ENCODE peak calls at places on chromosomes 7 and 10, in nine cellular contexts. V is HepG2, M is GM12892, L is sigmoid colon, D is ovary, Q is endothelial cell of umbilical vein, Y is adrenal gland, T is NB4, U is tibial nerve. H is an unnamed sample.

GRCh38 chr10:119113805-119114732 is 10.2 kb downstream of the DENND10 start:
- DNase-seq in Q (no peak), V (peak), M (no peak), D (no peak), Y (peak), U (no peak), L (peak), T (peak), H (no peak)

GRCh38 chr10:77542860-77543259 is 94.7 kb downstream of the KCNMA1 start:
- DNase-seq in V (no peak), U (no peak), Q (no peak), M (no peak), Y (no peak), T (no peak), L (no peak), D (no peak), H (no peak)

GRCh38 chr7:78080811-78081210 is 282.2 kb downstream of the PHTF2 start:
- DNase-seq in V (no peak), M (no peak), T (no peak), L (no peak), U (no peak), D (no peak), Y (no peak), Q (no peak), H (no peak)

GRCh38 chr7:134826105-134826504 is 46.7 kb downstream of the CALD1 start:
- DNase-seq in T (no peak), D (no peak), Q (no peak), V (no peak), Y (no peak), L (no peak), M (no peak), U (no peak), H (no peak)

GRCh38 chr7:43516581-43517342 is 66.1 kb upstream of the STK17A start:
- DNase-seq in L (no peak), Q (no peak), U (no peak), T (peak), Y (no peak), M (no peak), V (no peak), D (no peak), H (no peak)

GRCh38 chr7:151062399-151063211 is 3.2 kb downstream of the SLC4A2 start:
- DNase-seq in Q (no peak), V (peak), Y (peak), T (no peak), D (peak), M (no peak), U (no peak), L (peak), H (no peak)

GRCh38 chr7:39624935-39625694 is 1.7 kb downstream of the RALA start:
- DNase-seq in V (peak), Y (no peak), U (no peak), Q (peak), L (no peak), D (no peak), T (peak), M (no peak), H (no peak)

GRCh38 chr7:43470110-43470509 is 112.8 kb upstream of the STK17A start:
- DNase-seq in L (no peak), U (no peak), M (no peak), Y (no peak), T (no peak), V (no peak), D (no peak), Q (no peak), H (no peak)

GRCh38 chr7:90944021-90944420 is 320.2 kb upstream of the FZD1 start:
- DNase-seq in D (no peak), Q (no peak), L (no peak), T (no peak), U (no peak), M (no peak), V (no peak), Y (no peak), H (no peak)

GRCh38 chr10:119479532-119479931 is 63.0 kb downstream of the RGS10 start:
- DNase-seq in Q (no peak), Y (no peak), D (no peak), U (no peak), L (no peak), V (no peak), M (no peak), T (no peak), H (no peak)

GRCh38 chr7:85172530-85172941 is 14.3 kb downstream of the SEMA3D start:
- DNase-seq in Q (peak), Y (peak), D (no peak), T (peak), V (no peak), M (no peak), U (no peak), L (no peak), H (no peak)

GRCh38 chr7:41188163-41189130 is 514.4 kb downstream of the INHBA start:
- DNase-seq in Q (peak), D (no peak), V (no peak), U (no peak), M (no peak), T (no peak), L (no peak), Y (no peak), H (no peak)

GRCh38 chr7:142881586-142882337 is 3.8 kb downstream of the TRPV6 start:
- DNase-seq in T (no peak), L (no peak), M (no peak), V (no peak), Q (no peak), U (no peak), D (no peak), Y (no peak), H (no peak)

GRCh38 chr7:36207451-36208291 is 54.6 kb downstream of the EEPD1 start:
- DNase-seq in U (peak), V (peak), Y (peak), T (peak), Q (no peak), M (no peak), D (peak), L (peak), H (no peak)

GRCh38 chr7:31408120-31408729 is 67.7 kb upstream of the NEUROD6 start:
- DNase-seq in D (no peak), M (no peak), L (no peak), Y (no peak), T (no peak), U (no peak), V (no peak), Q (no peak), H (no peak)

GRCh38 chr10:102596506-102596971 is 47.7 kb upstream of the TRIM8 start:
- DNase-seq in Q (peak), L (peak), T (peak), U (no peak), V (peak), D (no peak), M (peak), Y (peak), H (no peak)

GRCh38 chr10:78899098-78899754 is 169.5 kb upstream of the ZMIZ1 start:
- DNase-seq in T (no peak), Q (no peak), L (no peak), Y (peak), M (no peak), D (no peak), U (no peak), V (no peak), H (peak)

GRCh38 chr10:13585943-13586342 is 822 bp upstream of the PRPF18 start:
- DNase-seq in M (no peak), V (no peak), Q (no peak), L (no peak), Y (no peak), D (no peak), U (no peak), T (no peak), H (no peak)

GRCh38 chr10:13589316-13589715 is 2.6 kb downstream of the PRPF18 start:
- DNase-seq in D (no peak), T (no peak), Q (no peak), Y (no peak), M (no peak), U (no peak), V (no peak), L (no peak), H (no peak)

GRCh38 chr10:13587367-13587766 is 602 bp downstream of the PRPF18 start:
- DNase-seq in V (peak), L (no peak), Y (no peak), M (no peak), T (no peak), D (peak), U (no peak), Q (no peak), H (no peak)

GRCh38 chr10:13585195-13585751 is 1.5 kb upstream of the PRPF18 start:
- DNase-seq in V (no peak), T (no peak), D (no peak), U (no peak), Q (no peak), M (no peak), L (no peak), Y (no peak), H (no peak)

DNA sequence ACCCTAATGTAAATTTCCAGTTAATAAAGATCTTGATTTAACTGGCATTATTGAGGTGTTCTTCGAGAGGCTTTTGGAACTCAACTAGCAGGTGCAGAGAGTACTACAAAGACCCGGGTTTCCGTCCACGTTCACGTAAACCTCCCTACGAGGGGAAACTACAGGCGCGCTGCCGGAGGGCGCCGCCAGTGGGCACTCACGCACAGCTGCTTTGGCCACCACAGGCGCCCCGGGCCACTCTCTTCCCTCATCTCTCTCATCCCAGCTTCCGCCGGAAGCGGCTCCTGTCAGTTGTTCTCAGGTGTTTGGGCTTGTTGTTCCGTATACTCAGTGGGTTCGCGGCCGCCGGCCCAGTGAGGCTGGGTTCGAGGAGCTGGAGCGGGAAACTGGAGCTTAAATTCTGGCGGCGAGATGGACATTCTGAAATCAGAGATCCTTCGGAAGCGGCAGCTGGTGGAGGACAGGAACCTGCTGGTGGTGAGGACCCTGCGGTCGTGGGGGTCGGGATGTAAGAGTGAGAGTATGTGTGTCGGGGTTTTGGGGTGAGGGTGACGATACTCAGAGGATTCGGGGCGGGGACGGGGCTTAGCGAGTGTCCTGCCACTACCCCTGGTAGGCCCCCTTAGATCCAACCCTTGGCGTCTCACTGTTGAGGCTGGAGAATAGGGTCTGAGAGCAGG is at the start of gene PRPF18:
- DNase-seq in T (peak), U (peak), L (peak), Q (peak), Y (peak), D (peak), V (peak), M (peak), H (peak)
- TF ChIP-seq POLR2A in T (peak), U (no peak), L (no peak), Q (peak), Y (peak), D (no peak), V (peak), M (peak), H (no peak)

DNA sequence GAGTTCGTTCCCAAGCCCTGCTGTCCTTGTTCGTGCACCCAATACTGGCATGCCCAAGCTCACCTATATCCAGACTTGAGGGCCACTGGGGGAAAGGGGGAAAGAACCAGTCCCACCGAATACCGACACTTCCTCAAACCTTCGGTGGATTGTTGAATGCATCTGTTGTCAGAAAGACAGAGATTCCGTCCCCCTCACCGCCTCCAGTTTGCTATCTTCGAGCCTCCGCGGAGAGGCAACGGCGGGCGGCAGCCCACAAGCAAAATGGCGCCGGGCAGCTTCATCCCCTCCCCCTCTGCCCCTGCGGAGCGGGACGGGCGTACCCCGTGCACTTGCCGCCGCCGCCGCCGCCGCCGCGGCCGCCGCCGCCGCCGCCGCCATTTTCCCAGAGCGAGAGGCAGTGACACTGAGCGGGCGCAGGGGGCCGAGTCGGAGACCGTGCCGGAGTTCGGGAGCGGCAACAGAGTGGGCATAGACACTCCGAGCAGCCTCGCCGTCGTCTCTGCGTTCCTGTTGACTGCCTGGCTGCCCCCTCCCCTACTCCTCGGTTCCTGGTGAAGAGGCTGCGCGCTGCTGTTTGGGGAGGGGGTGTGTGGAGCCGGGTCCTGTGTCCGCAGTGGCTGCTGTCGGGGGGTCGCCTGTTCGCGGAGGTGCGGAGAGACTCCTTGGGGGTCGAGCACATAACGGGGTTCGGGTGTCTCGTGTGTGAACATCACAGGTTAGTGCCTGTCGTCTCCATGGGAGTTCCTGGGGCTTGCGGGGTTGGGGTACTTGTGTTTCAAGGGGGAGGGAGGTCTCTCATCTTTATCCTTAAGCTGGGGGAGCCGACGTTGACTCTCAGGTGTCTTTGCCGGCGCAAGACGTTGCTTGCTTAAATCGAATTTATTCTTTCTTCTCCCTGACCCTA is at the start of gene KMT2E:
- DNase-seq in T (peak), D (peak), Q (peak), U (peak), M (peak), Y (peak), V (peak), L (peak), H (peak)
- TF ChIP-seq POLR2A in T (peak), D (peak), Q (peak), U (peak), M (peak), Y (peak), V (peak), L (no peak), H (peak)

GRCh38 chr10:67834375-67834774 is 3.6 kb downstream of the DNAJC12 start:
- DNase-seq in M (no peak), U (no peak), D (no peak), T (no peak), Q (no peak), L (no peak), V (no peak), Y (no peak), H (no peak)
- TF ChIP-seq POLR2A in M (no peak), U (no peak), D (no peak), T (no peak), Q (no peak), L (no peak), V (no peak), Y (no peak), H (no peak)

DNA sequence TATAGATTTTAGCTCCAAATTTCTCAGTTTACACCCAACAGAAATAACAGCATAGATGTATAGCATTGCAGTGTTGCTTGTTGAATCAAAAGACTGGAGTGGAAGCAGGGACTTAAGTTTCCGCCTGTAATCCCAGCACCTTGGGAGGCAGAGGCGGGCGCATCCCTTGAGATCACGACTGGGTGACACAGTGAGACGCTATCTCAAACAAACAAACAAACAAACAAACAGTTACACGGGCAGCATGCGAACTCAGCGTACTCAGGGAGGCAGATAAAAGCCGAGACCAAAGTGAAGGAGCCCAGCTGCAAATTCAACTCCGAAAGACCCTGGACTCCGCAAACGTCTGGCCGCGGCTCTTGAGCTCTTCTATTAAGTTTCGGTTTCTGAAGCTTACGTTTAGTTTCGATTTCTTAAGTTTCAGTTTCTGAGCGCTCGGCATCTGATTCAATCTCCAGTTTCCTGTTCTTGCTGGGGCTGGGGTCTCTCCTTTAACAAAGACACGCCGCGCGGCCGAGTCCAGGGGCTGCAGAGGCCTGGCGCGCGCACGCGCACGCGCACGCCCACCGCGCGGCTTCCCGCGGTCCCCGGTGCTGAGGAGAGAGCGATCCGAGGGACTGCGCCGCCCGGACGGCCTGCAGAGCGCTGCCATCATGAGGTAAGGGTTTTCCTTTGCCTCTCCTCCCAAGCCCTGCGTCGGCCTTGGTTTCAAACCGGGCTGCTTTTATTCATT is at the start of gene IFIT5:
- DNase-seq in Y (peak), Q (peak), M (peak), T (peak), V (peak), L (peak), U (peak), D (peak), H (peak)
- TF ChIP-seq POLR2A in Y (peak), Q (peak), M (no peak), T (no peak), V (peak), L (peak), U (peak), D (peak), H (peak)

GRCh38 chr10:97320480-97321031 is 1.5 kb downstream of the FRAT1 start:
- DNase-seq in M (no peak), L (no peak), D (peak), T (no peak), Y (no peak), V (no peak), Q (no peak), U (no peak), H (no peak)

GRCh38 chr10:97319671-97320479 is 804 bp downstream of the FRAT1 start:
- DNase-seq in V (peak), M (no peak), Y (peak), Q (peak), T (peak), L (peak), U (no peak), D (peak), H (no peak)

GRCh38 chr10:97321032-97321806 is 2.1 kb downstream of the FRAT1 start:
- DNase-seq in V (no peak), L (peak), M (no peak), D (peak), U (no peak), T (peak), Q (peak), Y (peak), H (no peak)

GRCh38 chr10:97321807-97322195 is 2.7 kb downstream of the FRAT1 start:
- DNase-seq in T (no peak), L (no peak), Y (no peak), Q (no peak), M (no peak), U (no peak), V (no peak), D (no peak), H (no peak)

DNA sequence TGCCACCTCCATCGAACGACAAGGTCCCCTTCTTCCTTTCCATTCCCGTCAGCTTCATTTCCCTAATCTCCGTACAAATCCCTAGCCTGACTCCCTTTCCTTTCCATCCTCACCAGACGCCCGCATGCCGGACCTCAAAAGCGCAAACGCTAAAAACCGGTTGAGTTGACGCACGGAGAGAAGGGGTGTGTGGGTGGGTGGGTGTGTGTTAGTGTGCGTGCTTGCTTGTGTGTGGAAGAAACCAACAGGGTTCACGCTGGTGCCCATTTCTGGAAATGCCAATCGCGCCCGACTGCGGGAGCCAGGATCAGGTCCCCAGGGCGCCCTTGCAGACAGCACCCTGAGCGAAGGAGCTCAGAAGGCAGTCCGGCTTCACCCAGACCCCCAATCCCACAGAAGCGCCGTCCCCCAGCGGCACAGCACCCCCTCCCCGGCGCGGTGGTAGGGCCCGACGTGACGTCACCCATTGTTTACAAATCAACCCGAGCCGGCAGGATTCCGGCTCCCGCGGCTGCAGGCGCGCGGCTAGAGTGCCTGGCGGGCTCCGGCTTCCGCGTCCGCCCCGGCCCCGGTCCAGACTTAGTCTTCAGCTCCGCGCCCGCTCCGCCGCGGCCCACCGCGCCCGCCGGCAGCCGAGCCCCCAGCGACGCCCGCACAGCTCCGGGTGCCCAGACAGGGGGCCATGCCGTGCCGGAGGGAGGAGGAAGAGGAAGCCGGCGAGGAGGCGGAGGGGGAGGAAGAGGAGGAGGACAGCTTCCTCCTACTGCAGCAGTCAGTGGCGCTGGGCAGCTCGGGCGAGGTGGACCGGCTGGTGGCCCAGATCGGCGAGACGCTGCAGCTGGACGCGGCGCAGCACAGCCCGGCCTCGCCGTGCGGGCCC is at the start of gene FRAT1:
- DNase-seq in U (peak), L (peak), M (peak), Q (peak), T (peak), D (peak), Y (peak), V (peak), H (peak)
- TF ChIP-seq POLR2A in U (peak), L (peak), M (no peak), Q (peak), T (peak), D (peak), Y (peak), V (peak), H (peak)

H was measured in suprapubic skin.